ENCODE peak calls at places on chromosomes 16 and 17, in five cellular contexts. One of them, this sample, is unnamed.

GRCh38 chr17:44222112-44222869 is 2.8 kb upstream of the UBTF start:
- DNase-seq in neural crest cell: peak
- DNase-seq in esophagus squamous epithelium: no peak
- DNase-seq in ovary: peak
- DNase-seq in EL: peak
- DNase-seq in this sample: no peak

GRCh38 chr16:2042171-2042570 is 5.5 kb downstream of the NTHL1 start:
- DNase-seq in esophagus squamous epithelium: no peak
- DNase-seq in EL: no peak
- DNase-seq in ovary: no peak
- DNase-seq in neural crest cell: no peak
- DNase-seq in this sample: no peak

GRCh38 chr17:32569171-32570080 is 82.6 kb downstream of the CDK5R1 start:
- DNase-seq in esophagus squamous epithelium: no peak
- DNase-seq in neural crest cell: no peak
- DNase-seq in ovary: no peak
- DNase-seq in EL: peak
- DNase-seq in this sample: no peak

GRCh38 chr16:89491238-89491869 is 993 bp upstream of the ANKRD11 start:
- DNase-seq in ovary: no peak
- DNase-seq in EL: no peak
- DNase-seq in neural crest cell: no peak
- DNase-seq in esophagus squamous epithelium: no peak
- DNase-seq in this sample: no peak

GRCh38 chr16:1019934-1020305 is 38.4 kb downstream of the SOX8 start:
- DNase-seq in ovary: no peak
- DNase-seq in neural crest cell: no peak
- DNase-seq in esophagus squamous epithelium: no peak
- DNase-seq in EL: peak
- DNase-seq in this sample: no peak

GRCh38 chr17:61412860-61413653 is 13.4 kb downstream of the TBX2 start:
- DNase-seq in neural crest cell: no peak
- DNase-seq in ovary: peak
- DNase-seq in EL: no peak
- DNase-seq in esophagus squamous epithelium: no peak
- DNase-seq in this sample: no peak

GRCh38 chr17:73474370-73474988 is 162.7 kb upstream of the CDC42EP4 start:
- DNase-seq in ovary: peak
- DNase-seq in esophagus squamous epithelium: no peak
- DNase-seq in EL: peak
- DNase-seq in neural crest cell: no peak
- DNase-seq in this sample: no peak

GRCh38 chr17:31052187-31052889 is 42.4 kb upstream of the NF1 start:
- DNase-seq in ovary: peak
- DNase-seq in EL: peak
- DNase-seq in esophagus squamous epithelium: no peak
- DNase-seq in neural crest cell: no peak
- DNase-seq in this sample: peak

GRCh38 chr16:23509763-23510153 is 536 bp downstream of the GGA2 start:
- DNase-seq in esophagus squamous epithelium: no peak
- DNase-seq in EL: peak
- DNase-seq in neural crest cell: peak
- DNase-seq in ovary: no peak
- DNase-seq in this sample: no peak

GRCh38 chr17:73705594-73705993 is 61.3 kb upstream of the SDK2 start:
- DNase-seq in ovary: no peak
- DNase-seq in neural crest cell: no peak
- DNase-seq in esophagus squamous epithelium: no peak
- DNase-seq in EL: no peak
- DNase-seq in this sample: no peak

GRCh38 chr16:58518083-58518979 is 3.0 kb downstream of the SETD6 start:
- DNase-seq in EL: no peak
- DNase-seq in neural crest cell: no peak
- DNase-seq in esophagus squamous epithelium: no peak
- DNase-seq in ovary: no peak
- DNase-seq in this sample: no peak

GRCh38 chr17:70938311-70938710 is 769.0 kb downstream of the KCNJ2 start:
- DNase-seq in EL: no peak
- DNase-seq in ovary: no peak
- DNase-seq in esophagus squamous epithelium: no peak
- DNase-seq in neural crest cell: no peak
- DNase-seq in this sample: no peak

GRCh38 chr16:87363771-87364476 is 19.7 kb downstream of the FBXO31 start:
- DNase-seq in ovary: peak
- DNase-seq in EL: no peak
- DNase-seq in neural crest cell: no peak
- DNase-seq in esophagus squamous epithelium: no peak
- DNase-seq in this sample: no peak

GRCh38 chr16:919658-920631 is 50.8 kb downstream of the LMF1 start:
- DNase-seq in ovary: no peak
- DNase-seq in neural crest cell: no peak
- DNase-seq in EL: peak
- DNase-seq in esophagus squamous epithelium: no peak
- DNase-seq in this sample: peak

GRCh38 chr16:56649820-56650219 is 1.9 kb upstream of the MT1B start:
- DNase-seq in EL: no peak
- DNase-seq in neural crest cell: no peak
- DNase-seq in esophagus squamous epithelium: no peak
- DNase-seq in ovary: no peak
- DNase-seq in this sample: no peak

GRCh38 chr17:51662204-51663056 is 402.1 kb downstream of the UTP18 start:
- DNase-seq in neural crest cell: no peak
- DNase-seq in ovary: no peak
- DNase-seq in esophagus squamous epithelium: no peak
- DNase-seq in EL: no peak
- DNase-seq in this sample: no peak

This sample was measured in natural killer cell treated with Interleukin-12 subunit alpha and Interleukin-12 subunit beta and Interleukin-15 and Interleukin-18, amount 100 ng/mL, for 72 hours.